ENCODE peak calls at places on chromosome X, in four cellular contexts. W is A549, O is HepG2, M is K562. X is an unnamed sample.
A peak's percentile ranks its signal among the peaks of the same experiment; 100 is the strongest.

GRCh38 chrX:16920116-16920515 is 26.3 kb upstream of the REPS2 start:
- DNase-seq in O (no peak), M (no peak), W (no peak), X (no peak)

GRCh38 chrX:106952988-106953387 is 32.8 kb downstream of the CLDN2 start:
- DNase-seq in M (peak; percentile 4), O (no peak), W (no peak), X (no peak)

GRCh38 chrX:70030242-70030823 is 19.4 kb downstream of the AWAT2 start:
- DNase-seq in W (peak; percentile 51), O (peak; percentile 7), M (peak; percentile 53), X (peak; percentile 60)

GRCh38 chrX:69203367-69204037 is 38.2 kb upstream of the PJA1 start:
- DNase-seq in O (no peak), W (no peak), M (no peak), X (no peak)

GRCh38 chrX:64192673-64193072 is 12.8 kb downstream of the AMER1 start:
- DNase-seq in M (no peak), O (no peak), W (no peak), X (no peak)

GRCh38 chrX:115378471-115378870 is 89.0 kb downstream of the LUZP4 start:
- DNase-seq in M (no peak), O (no peak), W (no peak), X (no peak)

GRCh38 chrX:22093550-22093949 is 61.4 kb downstream of the PHEX start:
- DNase-seq in O (no peak), W (no peak), M (no peak), X (no peak)

GRCh38 chrX:148380614-148381561 is 119.5 kb upstream of the AFF2 start:
- DNase-seq in M (no peak), W (no peak), O (no peak), X (no peak)

GRCh38 chrX:39214380-39215126 is 413.3 kb downstream of the MID1IP1 start:
- DNase-seq in O (no peak), M (no peak), W (no peak), X (no peak)

GRCh38 chrX:70422886-70423336 is at the start of gene GDPD2:
- DNase-seq in M (no peak), W (no peak), O (peak; percentile 50), X (peak; percentile 61)

GRCh38 chrX:84501798-84502628 is at the start of gene HDX:
- DNase-seq in W (peak; percentile 44), M (no peak), O (peak; percentile 16), X (peak; percentile 63)

GRCh38 chrX:102976793-102977495 is 39.9 kb downstream of the RAB40AL start:
- DNase-seq in M (no peak), O (no peak), W (no peak), X (no peak)

GRCh38 chrX:103073442-103073841 is 9.5 kb upstream of the BEX1 start:
- DNase-seq in O (no peak), W (no peak), M (no peak), X (no peak)

GRCh38 chrX:1679238-1679637 is 64.4 kb downstream of the ASMT start:
- DNase-seq in W (no peak), O (no peak), M (no peak), X (no peak)

GRCh38 chrX:154658187-154658586 is 4.8 kb upstream of the CTAG2 start:
- DNase-seq in O (no peak), M (no peak), W (no peak), X (no peak)

GRCh38 chrX:1465261-1466231 is 12.8 kb upstream of the ASMTL start:
- DNase-seq in W (no peak), O (no peak), M (no peak), X (no peak)

GRCh38 chrX:9604111-9604907 is 139.5 kb downstream of the TBL1X start:
- DNase-seq in M (no peak), W (no peak), O (no peak), X (no peak)

GRCh38 chrX:22165732-22166457 is 106.8 kb upstream of the CBLL2 start:
- DNase-seq in O (no peak), M (no peak), W (no peak), X (no peak)

GRCh38 chrX:2445662-2446623 is 54.8 kb downstream of the DHRSX start:
- DNase-seq in O (no peak), W (no peak), M (no peak), X (no peak)

GRCh38 chrX:23554304-23554703 is 113.0 kb upstream of the PRDX4 start:
- DNase-seq in O (peak; percentile 6), M (peak; percentile 34), W (peak; percentile 4), X (no peak)

DNA sequence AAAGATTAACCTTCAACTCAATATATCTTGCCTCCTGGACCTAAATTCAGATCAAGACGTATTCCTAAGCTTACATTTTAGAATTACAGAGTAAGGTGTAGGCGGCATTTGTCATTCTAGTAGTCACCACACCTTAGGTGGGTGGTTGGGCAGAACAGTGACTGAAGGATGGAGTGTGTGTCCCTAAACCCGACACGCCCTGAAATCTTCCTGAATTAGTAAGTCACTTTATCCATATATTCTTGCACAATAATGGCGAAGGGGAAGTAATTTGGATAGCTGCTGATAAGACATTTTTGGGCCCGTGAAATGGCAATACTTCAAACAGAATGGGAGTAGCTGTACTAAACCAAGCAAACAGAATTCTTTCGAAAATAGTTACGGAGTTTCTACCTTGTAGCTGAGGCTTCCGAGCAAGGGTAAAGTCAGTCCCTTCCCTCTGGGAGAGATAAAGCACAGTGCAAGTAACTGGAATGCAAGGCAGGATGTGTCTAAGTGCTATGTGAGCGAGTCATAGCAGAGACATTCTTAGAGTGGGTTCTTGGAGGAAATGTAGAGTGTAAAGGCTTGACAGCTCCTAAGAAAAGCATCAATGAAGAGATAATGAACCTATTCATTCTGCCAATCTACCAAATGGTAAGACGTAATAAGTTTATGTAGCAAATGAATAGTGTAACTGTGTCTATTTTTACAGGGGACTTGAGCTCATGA is 72.8 kb downstream of the CLCN5 start:
- DNase-seq in O (peak; percentile 30), M (peak; percentile 4), W (peak; percentile 7), X (no peak)
- TF ChIP-seq PHF8 in O (no peak), M (no peak), W (no peak), X (no peak)

GRCh38 chrX:134525086-134525792 is 65.3 kb downstream of the HPRT1 start:
- DNase-seq in W (no peak), O (no peak), M (no peak), X (no peak)

GRCh38 chrX:134529481-134529880 is 69.5 kb downstream of the HPRT1 start:
- DNase-seq in M (no peak), W (no peak), O (no peak), X (no peak)

GRCh38 chrX:134528936-134529335 is 69.0 kb downstream of the HPRT1 start:
- DNase-seq in O (no peak), W (no peak), M (no peak), X (no peak)

GRCh38 chrX:134524181-134524580 is 64.2 kb downstream of the HPRT1 start:
- DNase-seq in O (no peak), M (no peak), W (no peak), X (no peak)

DNA sequence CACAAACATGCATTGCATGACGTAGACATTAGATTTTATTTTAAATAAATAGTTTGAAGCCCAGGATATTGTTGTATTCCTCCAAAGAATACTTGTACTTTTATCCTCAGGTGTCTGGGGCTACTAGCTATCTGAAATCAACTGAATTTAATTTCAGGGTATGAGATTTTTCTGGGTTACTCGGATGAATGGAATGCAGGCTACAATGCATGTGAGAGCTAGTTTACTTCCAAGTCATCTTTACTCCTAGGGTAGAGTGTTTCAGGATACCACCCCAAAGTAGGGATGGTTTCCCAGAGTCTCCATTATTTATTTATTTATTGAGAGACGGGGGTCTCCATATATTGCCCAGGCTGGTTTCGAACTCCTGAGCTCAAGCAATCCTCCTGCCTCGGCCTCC is 66.4 kb downstream of the HPRT1 start:
- DNase-seq in W (no peak), M (no peak), O (no peak), X (no peak)
- TF ChIP-seq PHF8 in W (no peak), M (no peak), O (no peak), X (no peak)

GRCh38 chrX:108270280-108270679 is 167.9 kb downstream of the COL4A6 start:
- DNase-seq in M (no peak), W (no peak), O (no peak), X (no peak)

GRCh38 chrX:108267561-108267960 is 170.7 kb downstream of the COL4A6 start:
- DNase-seq in W (no peak), M (no peak), O (no peak), X (no peak)

GRCh38 chrX:108268434-108269080 is 169.7 kb downstream of the COL4A6 start:
- DNase-seq in W (no peak), O (no peak), M (no peak), X (no peak)

GRCh38 chrX:108270739-108271396 is 167.4 kb downstream of the COL4A6 start:
- DNase-seq in M (no peak), O (no peak), W (no peak), X (no peak)

GRCh38 chrX:108271397-108271787 is 166.8 kb downstream of the COL4A6 start:
- DNase-seq in W (no peak), O (no peak), M (no peak), X (no peak)
- TF ChIP-seq PHF8 in W (no peak), O (no peak), M (no peak), X (no peak)

GRCh38 chrX:25524150-25524549 is 508.4 kb upstream of the ARX start:
- DNase-seq in M (no peak), O (peak; percentile 82), W (peak; percentile 8), X (no peak)

GRCh38 chrX:25527596-25527995 is 511.8 kb upstream of the ARX start:
- DNase-seq in W (no peak), M (no peak), O (no peak), X (no peak)

GRCh38 chrX:25519258-25519657 is 503.5 kb upstream of the ARX start:
- DNase-seq in W (no peak), O (no peak), M (no peak), X (no peak)

GRCh38 chrX:25523574-25523973 is 507.8 kb upstream of the ARX start:
- DNase-seq in O (peak; percentile 42), W (peak; percentile 10), M (peak; percentile 2), X (peak; percentile 42)
- TF ChIP-seq PHF8 in O (no peak), W (no peak), M (no peak), X (no peak)

GRCh38 chrX:73262991-73263390 is 48.3 kb upstream of the NAP1L2 start:
- DNase-seq in M (peak; percentile 10), W (peak; percentile 1), O (peak; percentile 7), X (no peak)
- TF ChIP-seq PHF8 in M (no peak), W (no peak), O (no peak), X (no peak)

GRCh38 chrX:133414399-133415275 is 652 bp downstream of the GPC4 start:
- DNase-seq in W (no peak), M (no peak), O (no peak), X (no peak)
- TF ChIP-seq PHF8 in W (no peak), M (no peak), O (no peak), X (no peak)

X was measured in H1.